ENCODE peak calls at places on chromosomes 11 and 22, in ten cellular contexts. S is bronchial epithelial cell, G is HFFc6, N is cardiac fibroblast, A is fibroblast of villous mesenchyme, I is thoracic aorta, L is brain microvascular endothelial cell, H is RWPE1, E is GM23338, P is AG09319. D is an unnamed sample.
A peak's percentile ranks its signal among the peaks of the same experiment; 100 is the strongest.

GRCh38 chr11:10488581-10489443 is 33.7 kb downstream of the AMPD3 start:
- DNase-seq in S (peak; percentile 94), G (no peak), N (no peak), A (no peak), I (no peak), L (no peak), H (peak; percentile 77), E (no peak), P (no peak), D (no peak)

GRCh38 chr11:15629690-15630321 is 515.1 kb downstream of the INSC start:
- DNase-seq in S (peak; percentile 20), G (no peak), N (no peak), A (peak; percentile 42), I (no peak), L (peak; percentile 42), H (peak; percentile 7), E (peak; percentile 88), P (no peak), D (no peak)

GRCh38 chr11:72751293-72752087 is 718 bp downstream of the ARAP1 start:
- DNase-seq in S (no peak), G (no peak), N (no peak), A (no peak), I (no peak), L (no peak), H (no peak), E (peak; percentile 52), P (no peak), D (no peak)

GRCh38 chr11:115930276-115930675 is 426.1 kb upstream of the CADM1 start:
- DNase-seq in S (no peak), G (no peak), N (no peak), A (no peak), I (no peak), L (no peak), H (no peak), E (no peak), P (no peak), D (no peak)

GRCh38 chr11:721913-722811 is 16.1 kb downstream of the EPS8L2 start:
- DNase-seq in S (no peak), G (no peak), N (no peak), A (no peak), I (no peak), L (no peak), H (no peak), E (peak; percentile 53), P (no peak), D (no peak)

GRCh38 chr11:205221-206001 is 1.8 kb downstream of the BET1L start:
- DNase-seq in S (no peak), G (no peak), N (no peak), A (no peak), I (no peak), L (no peak), H (no peak), E (no peak), P (no peak), D (no peak)

GRCh38 chr22:44761025-44761424 is 8.7 kb downstream of the ARHGAP8 start:
- DNase-seq in S (no peak), G (no peak), N (no peak), A (no peak), I (no peak), L (no peak), H (no peak), E (no peak), P (no peak), D (no peak)

GRCh38 chr11:2798951-2799761 is 86.4 kb downstream of the CDKN1C start:
- DNase-seq in S (no peak), G (no peak), N (no peak), A (no peak), I (no peak), L (no peak), H (no peak), E (no peak), P (no peak), D (no peak)

GRCh38 chr11:59158206-59159068 is 13.5 kb upstream of the DTX4 start:
- DNase-seq in S (peak; percentile 62), G (peak; percentile 66), N (peak; percentile 84), A (peak; percentile 79), I (no peak), L (peak; percentile 66), H (peak; percentile 73), E (peak; percentile 87), P (peak; percentile 56), D (no peak)
- TF ChIP-seq CTCF in S (peak; percentile 79), G (peak; percentile 92), N (peak; percentile 68), A (peak; percentile 84), I (peak; percentile 74), L (peak; percentile 83), H (peak; percentile 78), E (peak; percentile 90), P (peak; percentile 80), D (peak; percentile 91)

DNA sequence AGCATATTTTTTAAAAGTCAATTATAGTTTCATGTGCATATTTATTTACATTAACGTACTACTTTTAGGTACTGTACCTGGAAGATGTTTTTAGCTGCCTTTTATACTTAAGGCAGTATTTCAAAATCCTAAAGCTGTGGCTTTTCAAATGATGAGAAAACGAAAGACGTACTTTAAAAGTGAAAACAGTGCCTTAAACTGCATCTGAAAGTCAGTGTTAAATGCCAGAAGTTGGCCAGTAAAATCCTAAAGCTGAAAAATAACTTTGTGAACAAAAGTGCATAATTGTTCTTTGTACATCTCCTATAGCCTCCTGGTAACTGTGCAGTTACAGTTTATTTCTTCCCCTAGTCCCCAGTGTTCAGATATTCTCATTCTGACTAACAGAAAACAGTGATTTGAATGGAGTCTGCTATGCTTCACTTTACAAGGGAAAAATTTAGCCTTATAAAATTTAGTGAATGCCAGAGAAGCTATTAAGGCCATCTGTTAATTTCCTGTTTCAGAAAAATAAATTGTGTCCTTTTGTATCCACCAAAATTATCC is 6.8 kb downstream of the EED start:
- DNase-seq in S (no peak), G (no peak), N (no peak), A (peak; percentile 21), I (no peak), L (no peak), H (no peak), E (no peak), P (no peak), D (no peak)
- TF ChIP-seq CTCF in S (no peak), G (no peak), N (no peak), A (no peak), I (no peak), L (no peak), H (no peak), E (no peak), P (no peak), D (no peak)

GRCh38 chr11:85826096-85826855 is 15.3 kb upstream of the SYTL2 start:
- DNase-seq in S (no peak), G (peak; percentile 25), N (peak; percentile 33), A (peak; percentile 33), I (no peak), L (peak; percentile 40), H (peak; percentile 44), E (peak; percentile 50), P (no peak), D (no peak)
- TF ChIP-seq CTCF in S (peak; percentile 69), G (peak; percentile 78), N (peak; percentile 74), A (peak; percentile 63), I (no peak), L (peak; percentile 81), H (peak; percentile 23), E (peak; percentile 70), P (peak; percentile 70), D (peak; percentile 34)

GRCh38 chr11:103676413-103676812 is 360.0 kb upstream of the DDI1 start:
- DNase-seq in S (no peak), G (peak; percentile 3), N (peak; percentile 16), A (peak; percentile 30), I (no peak), L (no peak), H (no peak), E (no peak), P (no peak), D (no peak)

GRCh38 chr11:103668859-103669258 is 367.6 kb upstream of the DDI1 start:
- DNase-seq in S (no peak), G (no peak), N (no peak), A (no peak), I (no peak), L (no peak), H (no peak), E (no peak), P (no peak), D (no peak)

GRCh38 chr11:103673773-103674172 is 362.7 kb upstream of the DDI1 start:
- DNase-seq in S (peak; percentile 24), G (peak; percentile 51), N (peak; percentile 69), A (peak; percentile 33), I (no peak), L (no peak), H (no peak), E (no peak), P (no peak), D (no peak)

DNA sequence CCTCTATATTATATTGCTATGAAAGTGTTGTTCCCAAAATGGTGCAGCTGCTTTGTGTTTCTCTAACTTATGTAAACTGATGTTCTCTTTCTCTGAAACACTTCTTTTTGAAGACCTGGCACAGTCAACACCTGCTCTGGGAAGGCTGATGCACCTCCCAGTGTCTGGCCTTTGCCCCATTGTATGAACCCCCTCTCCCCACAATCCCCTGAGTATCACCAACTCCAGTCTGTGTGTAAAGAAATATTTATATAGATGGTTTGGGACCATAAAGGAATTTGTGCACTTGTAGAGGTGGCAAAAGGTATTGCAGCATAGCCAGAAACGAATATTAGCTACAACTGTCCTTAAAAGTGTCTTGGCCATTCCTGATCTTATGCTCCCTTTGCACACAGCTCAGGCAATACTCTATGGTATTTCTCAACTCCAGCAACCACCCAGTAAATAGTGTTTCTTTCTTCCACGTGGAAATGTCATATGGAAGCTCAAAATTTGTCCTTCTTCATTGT is 365.2 kb upstream of the DDI1 start:
- DNase-seq in S (no peak), G (no peak), N (no peak), A (no peak), I (no peak), L (no peak), H (no peak), E (no peak), P (no peak), D (no peak)
- TF ChIP-seq CTCF in S (no peak), G (peak; percentile 43), N (peak; percentile 11), A (peak; percentile 9), I (no peak), L (peak; percentile 13), H (no peak), E (no peak), P (no peak), D (no peak)

GRCh38 chr11:112878228-112878627 is 83.0 kb upstream of the NCAM1 start:
- DNase-seq in S (no peak), G (no peak), N (no peak), A (no peak), I (no peak), L (no peak), H (no peak), E (no peak), P (no peak), D (no peak)
- TF ChIP-seq CTCF in S (no peak), G (no peak), N (no peak), A (no peak), I (no peak), L (no peak), H (no peak), E (no peak), P (no peak), D (no peak)

D was measured in D721Med.